ENCODE peak calls at places on chromosome 9, in seven cellular contexts. One of them, this sample, is unnamed.

GRCh38 chr9:127873886-127874285 is 3.6 kb downstream of the AK1 start:
- DNase-seq in globus pallidus: peak; percentile 90
- DNase-seq in AG09309: no peak
- DNase-seq in stimulated activated CD4-positive, alpha-beta T cell treated with anti-CD3 and anti-CD28 coated beads, TNF-alpha, amount 100 ng/mL, for 4 hours: no peak
- DNase-seq in amniotic stem cell: no peak
- DNase-seq in spleen: no peak
- DNase-seq in uterus: peak; percentile 78
- DNase-seq in this sample: peak; percentile 81

GRCh38 chr9:77546391-77546790 is 101.7 kb downstream of the GNA14 start:
- DNase-seq in globus pallidus: no peak
- DNase-seq in AG09309: no peak
- DNase-seq in stimulated activated CD4-positive, alpha-beta T cell treated with anti-CD3 and anti-CD28 coated beads, TNF-alpha, amount 100 ng/mL, for 4 hours: no peak
- DNase-seq in amniotic stem cell: no peak
- DNase-seq in spleen: no peak
- DNase-seq in uterus: no peak
- DNase-seq in this sample: no peak

GRCh38 chr9:37953775-37954437 is 50.0 kb upstream of the SLC25A51 start:
- DNase-seq in globus pallidus: no peak
- DNase-seq in AG09309: peak; percentile 87
- DNase-seq in stimulated activated CD4-positive, alpha-beta T cell treated with anti-CD3 and anti-CD28 coated beads, TNF-alpha, amount 100 ng/mL, for 4 hours: no peak
- DNase-seq in amniotic stem cell: peak; percentile 92
- DNase-seq in spleen: peak; percentile 60
- DNase-seq in uterus: peak; percentile 75
- DNase-seq in this sample: no peak

GRCh38 chr9:109411818-109412352 is 86.2 kb downstream of the PTPN3 start:
- DNase-seq in globus pallidus: peak; percentile 35
- DNase-seq in AG09309: peak; percentile 32
- DNase-seq in stimulated activated CD4-positive, alpha-beta T cell treated with anti-CD3 and anti-CD28 coated beads, TNF-alpha, amount 100 ng/mL, for 4 hours: no peak
- DNase-seq in amniotic stem cell: no peak
- DNase-seq in spleen: no peak
- DNase-seq in uterus: no peak
- DNase-seq in this sample: no peak

GRCh38 chr9:41229408-41230401 is 40.6 kb upstream of the ZNG1F start:
- DNase-seq in globus pallidus: no peak
- DNase-seq in AG09309: no peak
- DNase-seq in stimulated activated CD4-positive, alpha-beta T cell treated with anti-CD3 and anti-CD28 coated beads, TNF-alpha, amount 100 ng/mL, for 4 hours: no peak
- DNase-seq in amniotic stem cell: no peak
- DNase-seq in spleen: peak; percentile 81
- DNase-seq in uterus: no peak
- DNase-seq in this sample: no peak

GRCh38 chr9:131951905-131952304 is 127.8 kb downstream of the MED27 start:
- DNase-seq in globus pallidus: peak; percentile 83
- DNase-seq in AG09309: no peak
- DNase-seq in stimulated activated CD4-positive, alpha-beta T cell treated with anti-CD3 and anti-CD28 coated beads, TNF-alpha, amount 100 ng/mL, for 4 hours: no peak
- DNase-seq in amniotic stem cell: no peak
- DNase-seq in spleen: no peak
- DNase-seq in uterus: no peak
- DNase-seq in this sample: peak; percentile 62

GRCh38 chr9:68913054-68913453 is 100.9 kb downstream of the PRKACG start:
- DNase-seq in globus pallidus: no peak
- DNase-seq in AG09309: no peak
- DNase-seq in stimulated activated CD4-positive, alpha-beta T cell treated with anti-CD3 and anti-CD28 coated beads, TNF-alpha, amount 100 ng/mL, for 4 hours: no peak
- DNase-seq in amniotic stem cell: no peak
- DNase-seq in spleen: no peak
- DNase-seq in uterus: no peak
- DNase-seq in this sample: no peak

GRCh38 chr9:136859821-136860269 is 6.3 kb downstream of the EDF1 start:
- DNase-seq in globus pallidus: no peak
- DNase-seq in AG09309: no peak
- DNase-seq in stimulated activated CD4-positive, alpha-beta T cell treated with anti-CD3 and anti-CD28 coated beads, TNF-alpha, amount 100 ng/mL, for 4 hours: no peak
- DNase-seq in amniotic stem cell: no peak
- DNase-seq in spleen: peak; percentile 70
- DNase-seq in uterus: no peak
- DNase-seq in this sample: no peak

GRCh38 chr9:137222190-137223077 is at the start of gene RNF208:
- DNase-seq in globus pallidus: no peak
- DNase-seq in AG09309: no peak
- DNase-seq in stimulated activated CD4-positive, alpha-beta T cell treated with anti-CD3 and anti-CD28 coated beads, TNF-alpha, amount 100 ng/mL, for 4 hours: no peak
- DNase-seq in amniotic stem cell: no peak
- DNase-seq in spleen: peak; percentile 88
- DNase-seq in uterus: no peak
- DNase-seq in this sample: no peak

GRCh38 chr9:135552698-135553161 is 6.8 kb downstream of the OBP2A start:
- DNase-seq in globus pallidus: no peak
- DNase-seq in AG09309: no peak
- DNase-seq in stimulated activated CD4-positive, alpha-beta T cell treated with anti-CD3 and anti-CD28 coated beads, TNF-alpha, amount 100 ng/mL, for 4 hours: no peak
- DNase-seq in amniotic stem cell: no peak
- DNase-seq in spleen: no peak
- DNase-seq in uterus: no peak
- DNase-seq in this sample: no peak

GRCh38 chr9:124440786-124441185 is 9.5 kb upstream of the ADGRD2 start:
- DNase-seq in globus pallidus: no peak
- DNase-seq in AG09309: no peak
- DNase-seq in stimulated activated CD4-positive, alpha-beta T cell treated with anti-CD3 and anti-CD28 coated beads, TNF-alpha, amount 100 ng/mL, for 4 hours: no peak
- DNase-seq in amniotic stem cell: no peak
- DNase-seq in spleen: peak; percentile 29
- DNase-seq in uterus: no peak
- DNase-seq in this sample: no peak

GRCh38 chr9:14306672-14307646 is 7.0 kb downstream of the NFIB start:
- DNase-seq in globus pallidus: peak; percentile 60
- DNase-seq in AG09309: no peak
- DNase-seq in stimulated activated CD4-positive, alpha-beta T cell treated with anti-CD3 and anti-CD28 coated beads, TNF-alpha, amount 100 ng/mL, for 4 hours: no peak
- DNase-seq in amniotic stem cell: no peak
- DNase-seq in spleen: no peak
- DNase-seq in uterus: no peak
- DNase-seq in this sample: no peak

GRCh38 chr9:15144567-15145174 is 162.3 kb downstream of the TTC39B start:
- DNase-seq in globus pallidus: no peak
- DNase-seq in AG09309: no peak
- DNase-seq in stimulated activated CD4-positive, alpha-beta T cell treated with anti-CD3 and anti-CD28 coated beads, TNF-alpha, amount 100 ng/mL, for 4 hours: no peak
- DNase-seq in amniotic stem cell: no peak
- DNase-seq in spleen: no peak
- DNase-seq in uterus: peak; percentile 37
- DNase-seq in this sample: peak; percentile 54

GRCh38 chr9:36191696-36192095 is 975 bp downstream of the CLTA start:
- DNase-seq in globus pallidus: no peak
- DNase-seq in AG09309: no peak
- DNase-seq in stimulated activated CD4-positive, alpha-beta T cell treated with anti-CD3 and anti-CD28 coated beads, TNF-alpha, amount 100 ng/mL, for 4 hours: no peak
- DNase-seq in amniotic stem cell: no peak
- DNase-seq in spleen: no peak
- DNase-seq in uterus: no peak
- DNase-seq in this sample: no peak

GRCh38 chr9:18263367-18263766 is 210.6 kb upstream of the ADAMTSL1 start:
- DNase-seq in globus pallidus: no peak
- DNase-seq in AG09309: no peak
- DNase-seq in stimulated activated CD4-positive, alpha-beta T cell treated with anti-CD3 and anti-CD28 coated beads, TNF-alpha, amount 100 ng/mL, for 4 hours: no peak
- DNase-seq in amniotic stem cell: no peak
- DNase-seq in spleen: no peak
- DNase-seq in uterus: no peak
- DNase-seq in this sample: no peak

GRCh38 chr9:128419061-128419925 is 1.4 kb upstream of the CERCAM start:
- DNase-seq in globus pallidus: peak; percentile 63
- DNase-seq in AG09309: no peak
- DNase-seq in stimulated activated CD4-positive, alpha-beta T cell treated with anti-CD3 and anti-CD28 coated beads, TNF-alpha, amount 100 ng/mL, for 4 hours: no peak
- DNase-seq in amniotic stem cell: no peak
- DNase-seq in spleen: no peak
- DNase-seq in uterus: peak; percentile 37
- DNase-seq in this sample: no peak

GRCh38 chr9:109314011-109314531 is 6.8 kb downstream of the EPB41L4B start:
- DNase-seq in globus pallidus: no peak
- DNase-seq in AG09309: no peak
- DNase-seq in stimulated activated CD4-positive, alpha-beta T cell treated with anti-CD3 and anti-CD28 coated beads, TNF-alpha, amount 100 ng/mL, for 4 hours: no peak
- DNase-seq in amniotic stem cell: no peak
- DNase-seq in spleen: no peak
- DNase-seq in uterus: no peak
- DNase-seq in this sample: no peak

GRCh38 chr9:111943746-111944145 is 47.1 kb downstream of the UGCG start:
- DNase-seq in globus pallidus: no peak
- DNase-seq in AG09309: no peak
- DNase-seq in stimulated activated CD4-positive, alpha-beta T cell treated with anti-CD3 and anti-CD28 coated beads, TNF-alpha, amount 100 ng/mL, for 4 hours: no peak
- DNase-seq in amniotic stem cell: no peak
- DNase-seq in spleen: no peak
- DNase-seq in uterus: no peak
- DNase-seq in this sample: no peak

GRCh38 chr9:14910178-14910805 is at the start of gene FREM1:
- DNase-seq in globus pallidus: peak; percentile 11
- DNase-seq in AG09309: no peak
- DNase-seq in stimulated activated CD4-positive, alpha-beta T cell treated with anti-CD3 and anti-CD28 coated beads, TNF-alpha, amount 100 ng/mL, for 4 hours: no peak
- DNase-seq in amniotic stem cell: no peak
- DNase-seq in spleen: no peak
- DNase-seq in uterus: peak; percentile 56
- DNase-seq in this sample: no peak

GRCh38 chr9:10341057-10341456 is 271.7 kb downstream of the PTPRD start:
- DNase-seq in globus pallidus: no peak
- DNase-seq in AG09309: no peak
- DNase-seq in stimulated activated CD4-positive, alpha-beta T cell treated with anti-CD3 and anti-CD28 coated beads, TNF-alpha, amount 100 ng/mL, for 4 hours: no peak
- DNase-seq in amniotic stem cell: no peak
- DNase-seq in spleen: no peak
- DNase-seq in uterus: no peak
- DNase-seq in this sample: no peak

GRCh38 chr9:73118898-73119554 is 32.6 kb upstream of the ANXA1 start:
- DNase-seq in globus pallidus: no peak
- DNase-seq in AG09309: no peak
- DNase-seq in stimulated activated CD4-positive, alpha-beta T cell treated with anti-CD3 and anti-CD28 coated beads, TNF-alpha, amount 100 ng/mL, for 4 hours: no peak
- DNase-seq in amniotic stem cell: no peak
- DNase-seq in spleen: no peak
- DNase-seq in uterus: no peak
- DNase-seq in this sample: no peak

GRCh38 chr9:128420060-128420650 is 502 bp upstream of the CERCAM start:
- DNase-seq in globus pallidus: peak; percentile 74
- DNase-seq in AG09309: no peak
- DNase-seq in stimulated activated CD4-positive, alpha-beta T cell treated with anti-CD3 and anti-CD28 coated beads, TNF-alpha, amount 100 ng/mL, for 4 hours: peak; percentile 43
- DNase-seq in amniotic stem cell: peak; percentile 36
- DNase-seq in spleen: peak; percentile 93
- DNase-seq in uterus: peak; percentile 80
- DNase-seq in this sample: no peak

GRCh38 chr9:120904999-120905793 is 21.4 kb downstream of the TRAF1 start:
- DNase-seq in globus pallidus: no peak
- DNase-seq in AG09309: no peak
- DNase-seq in stimulated activated CD4-positive, alpha-beta T cell treated with anti-CD3 and anti-CD28 coated beads, TNF-alpha, amount 100 ng/mL, for 4 hours: no peak
- DNase-seq in amniotic stem cell: no peak
- DNase-seq in spleen: no peak
- DNase-seq in uterus: no peak
- DNase-seq in this sample: no peak

GRCh38 chr9:114163517-114163924 is 8.2 kb downstream of the COL27A1 start:
- DNase-seq in globus pallidus: no peak
- DNase-seq in AG09309: no peak
- DNase-seq in stimulated activated CD4-positive, alpha-beta T cell treated with anti-CD3 and anti-CD28 coated beads, TNF-alpha, amount 100 ng/mL, for 4 hours: no peak
- DNase-seq in amniotic stem cell: no peak
- DNase-seq in spleen: no peak
- DNase-seq in uterus: peak; percentile 69
- DNase-seq in this sample: no peak

GRCh38 chr9:127568971-127569818 is 42.9 kb upstream of the STXBP1 start:
- DNase-seq in globus pallidus: peak; percentile 50
- DNase-seq in AG09309: no peak
- DNase-seq in stimulated activated CD4-positive, alpha-beta T cell treated with anti-CD3 and anti-CD28 coated beads, TNF-alpha, amount 100 ng/mL, for 4 hours: peak; percentile 56
- DNase-seq in amniotic stem cell: peak; percentile 70
- DNase-seq in spleen: peak; percentile 90
- DNase-seq in uterus: peak; percentile 81
- DNase-seq in this sample: no peak

GRCh38 chr9:112541690-112542089 is 55.1 kb downstream of the KIAA1958 start:
- DNase-seq in globus pallidus: no peak
- DNase-seq in AG09309: no peak
- DNase-seq in stimulated activated CD4-positive, alpha-beta T cell treated with anti-CD3 and anti-CD28 coated beads, TNF-alpha, amount 100 ng/mL, for 4 hours: no peak
- DNase-seq in amniotic stem cell: no peak
- DNase-seq in spleen: no peak
- DNase-seq in uterus: peak; percentile 24
- DNase-seq in this sample: no peak

GRCh38 chr9:80191108-80191507 is 619.3 kb downstream of the TLE4 start:
- DNase-seq in globus pallidus: no peak
- DNase-seq in AG09309: no peak
- DNase-seq in stimulated activated CD4-positive, alpha-beta T cell treated with anti-CD3 and anti-CD28 coated beads, TNF-alpha, amount 100 ng/mL, for 4 hours: no peak
- DNase-seq in amniotic stem cell: no peak
- DNase-seq in spleen: no peak
- DNase-seq in uterus: no peak
- DNase-seq in this sample: no peak

GRCh38 chr9:35710818-35711500 is 21.0 kb downstream of the TLN1 start:
- DNase-seq in globus pallidus: no peak
- DNase-seq in AG09309: no peak
- DNase-seq in stimulated activated CD4-positive, alpha-beta T cell treated with anti-CD3 and anti-CD28 coated beads, TNF-alpha, amount 100 ng/mL, for 4 hours: no peak
- DNase-seq in amniotic stem cell: no peak
- DNase-seq in spleen: no peak
- DNase-seq in uterus: no peak
- DNase-seq in this sample: no peak

GRCh38 chr9:105541838-105542237 is 16.1 kb upstream of the FKTN start:
- DNase-seq in globus pallidus: no peak
- DNase-seq in AG09309: no peak
- DNase-seq in stimulated activated CD4-positive, alpha-beta T cell treated with anti-CD3 and anti-CD28 coated beads, TNF-alpha, amount 100 ng/mL, for 4 hours: no peak
- DNase-seq in amniotic stem cell: no peak
- DNase-seq in spleen: no peak
- DNase-seq in uterus: no peak
- DNase-seq in this sample: no peak

GRCh38 chr9:627571-627970 is 213.9 kb upstream of the DMRT1 start:
- DNase-seq in globus pallidus: no peak
- DNase-seq in AG09309: no peak
- DNase-seq in stimulated activated CD4-positive, alpha-beta T cell treated with anti-CD3 and anti-CD28 coated beads, TNF-alpha, amount 100 ng/mL, for 4 hours: no peak
- DNase-seq in amniotic stem cell: no peak
- DNase-seq in spleen: no peak
- DNase-seq in uterus: no peak
- DNase-seq in this sample: no peak

GRCh38 chr9:112194969-112195431 is 19.9 kb upstream of the SUSD1 start:
- DNase-seq in globus pallidus: no peak
- DNase-seq in AG09309: no peak
- DNase-seq in stimulated activated CD4-positive, alpha-beta T cell treated with anti-CD3 and anti-CD28 coated beads, TNF-alpha, amount 100 ng/mL, for 4 hours: no peak
- DNase-seq in amniotic stem cell: no peak
- DNase-seq in spleen: no peak
- DNase-seq in uterus: no peak
- DNase-seq in this sample: no peak